ENCODE peak calls at places on chromosomes 3 and 15, in six cellular contexts. K is AG09319, J is lower lobe of right lung, I is adipocyte, H is LHCN-M2, E is left ventricle myocardium superior. C is an unnamed sample.

GRCh38 chr15:74662064-74662860 is 33.6 kb downstream of the EDC3 start:
- DNase-seq in I (no peak), E (no peak), K (no peak), J (no peak), H (no peak), C (no peak)

GRCh38 chr3:11545186-11545851 is 98.4 kb downstream of the VGLL4 start:
- DNase-seq in H (no peak), I (no peak), E (peak; percentile 45), K (no peak), J (no peak), C (no peak)

GRCh38 chr15:56963719-56964118 is 45.3 kb downstream of the TCF12 start:
- DNase-seq in E (no peak), H (no peak), J (no peak), I (no peak), K (no peak), C (no peak)

GRCh38 chr3:14358426-14359211 is 43.8 kb upstream of the SLC6A6 start:
- DNase-seq in J (peak; percentile 58), K (peak; percentile 74), I (peak; percentile 46), H (no peak), E (peak; percentile 85), C (no peak)

GRCh38 chr3:42013652-42014442 is 51.9 kb upstream of the ULK4 start:
- DNase-seq in H (no peak), K (no peak), E (peak; percentile 77), I (peak; percentile 57), J (peak; percentile 69), C (no peak)

GRCh38 chr3:55607844-55608243 is 120.7 kb upstream of the WNT5A start:
- DNase-seq in J (no peak), K (no peak), E (no peak), I (no peak), H (no peak), C (no peak)

GRCh38 chr3:28982906-28983305 is 298.0 kb upstream of the RBMS3 start:
- DNase-seq in H (no peak), J (no peak), I (no peak), E (no peak), K (no peak), C (no peak)

GRCh38 chr15:57951328-57951932 is 114.1 kb downstream of the ALDH1A2 start:
- DNase-seq in I (no peak), J (no peak), E (no peak), H (no peak), K (no peak), C (no peak)

GRCh38 chr3:54965746-54966145 is 37.9 kb upstream of the LRTM1 start:
- DNase-seq in J (no peak), E (no peak), H (peak; percentile 57), K (no peak), I (peak; percentile 37), C (peak; percentile 80)

GRCh38 chr15:78387678-78388077 is 47.5 kb downstream of the CRABP1 start:
- DNase-seq in J (no peak), H (no peak), K (no peak), I (no peak), E (no peak), C (no peak)

GRCh38 chr3:102449341-102449740 is 14.5 kb downstream of the ZPLD1 start:
- DNase-seq in E (no peak), J (no peak), H (peak; percentile 37), K (no peak), I (no peak), C (peak; percentile 65)

GRCh38 chr3:56125358-56126005 is 342.8 kb downstream of the ERC2 start:
- DNase-seq in H (peak; percentile 96), I (peak; percentile 92), J (no peak), K (peak; percentile 71), E (peak; percentile 51), C (peak; percentile 69)

GRCh38 chr3:53354945-53355498 is 7.7 kb upstream of the DCP1A start:
- DNase-seq in E (no peak), H (no peak), I (no peak), J (no peak), K (no peak), C (peak; percentile 44)

GRCh38 chr3:160540546-160540945 is 24.8 kb downstream of the KPNA4 start:
- DNase-seq in E (no peak), H (peak; percentile 13), I (no peak), K (no peak), J (no peak), C (no peak)

GRCh38 chr15:35519536-35520149 is 26.3 kb downstream of the DPH6 start:
- DNase-seq in K (no peak), H (peak; percentile 60), J (no peak), E (no peak), I (peak; percentile 87), C (peak; percentile 27)

GRCh38 chr15:51939216-51939615 is 32.4 kb downstream of the LEO1 start:
- DNase-seq in J (no peak), E (no peak), K (no peak), I (no peak), H (no peak), C (no peak)

GRCh38 chr3:108297636-108298035 is 1.3 kb downstream of the HHLA2 start:
- DNase-seq in I (no peak), E (peak; percentile 60), H (no peak), J (no peak), K (no peak), C (no peak)

GRCh38 chr15:35624881-35625280 is 78.9 kb upstream of the DPH6 start:
- DNase-seq in K (peak; percentile 74), H (peak; percentile 86), I (peak; percentile 95), J (peak; percentile 52), E (no peak), C (no peak)

GRCh38 chr3:61807865-61808276 is 246.5 kb downstream of the PTPRG start:
- DNase-seq in I (peak; percentile 84), H (no peak), E (peak; percentile 36), K (peak; percentile 63), J (no peak), C (no peak)

GRCh38 chr15:43516185-43516584 is 1.2 kb upstream of the MAP1A start:
- DNase-seq in J (no peak), H (peak; percentile 64), K (peak; percentile 80), I (peak; percentile 64), E (peak; percentile 60), C (no peak)

GRCh38 chr3:160768918-160769317 is 12.9 kb downstream of the PPM1L start:
- DNase-seq in K (no peak), E (no peak), I (no peak), H (no peak), J (no peak), C (peak; percentile 55)

GRCh38 chr3:109187390-109187789 is 50.9 kb downstream of the C3orf85 start:
- DNase-seq in I (no peak), J (no peak), K (no peak), E (no peak), H (no peak), C (no peak)

GRCh38 chr3:195859061-195859845 is 47.5 kb upstream of the MUC4 start:
- DNase-seq in H (peak; percentile 38), J (peak; percentile 75), I (peak; percentile 90), K (peak; percentile 27), E (peak; percentile 78), C (peak; percentile 58)

GRCh38 chr15:99021669-99022068 is 14.1 kb upstream of the PGPEP1L start:
- DNase-seq in I (no peak), J (no peak), K (no peak), E (no peak), H (no peak), C (no peak)

GRCh38 chr3:23202921-23203650 is at the start of gene UBE2E2:
- DNase-seq in I (peak; percentile 91), J (peak; percentile 83), H (peak; percentile 55), K (peak; percentile 30), E (peak; percentile 89), C (peak; percentile 55)

GRCh38 chr3:135982404-135982761 is 16.9 kb downstream of the PPP2R3A start:
- DNase-seq in E (no peak), K (no peak), H (peak; percentile 38), J (no peak), I (no peak), C (peak; percentile 72)

GRCh38 chr15:78987891-78988360 is 43.1 kb upstream of the CTSH start:
- DNase-seq in E (no peak), I (no peak), J (peak; percentile 16), K (no peak), H (no peak), C (no peak)

GRCh38 chr3:38543602-38544001 is 47.5 kb downstream of the EXOG start:
- DNase-seq in E (peak; percentile 89), I (no peak), J (no peak), K (no peak), H (peak; percentile 94), C (no peak)

GRCh38 chr3:191912616-191913204 is 451.7 kb downstream of the PYDC2 start:
- DNase-seq in E (no peak), K (no peak), I (no peak), J (no peak), H (no peak), C (no peak)